ENCODE peak calls at places on chromosomes 12 and 14, in five cellular contexts. One of them, this sample, is unnamed. For H3K27me3, the result is how much of the 10 kb centered on the place peaks cover.

GRCh38 chr12:1605129-1606020 is 11.0 kb upstream of the FBXL14 start:
- DNase-seq in body of pancreas: peak
- DNase-seq in H7: peak
- DNase-seq in H9: peak
- DNase-seq in effector memory CD4-positive, alpha-beta T cell: peak
- DNase-seq in this sample: peak

GRCh38 chr14:96042218-96042930 is 3.2 kb downstream of the C14orf132 start:
- DNase-seq in body of pancreas: no peak
- DNase-seq in H7: no peak
- DNase-seq in H9: no peak
- DNase-seq in effector memory CD4-positive, alpha-beta T cell: no peak
- DNase-seq in this sample: peak

GRCh38 chr12:22682663-22683062 is 57.7 kb downstream of the ETNK1 start:
- DNase-seq in body of pancreas: no peak
- DNase-seq in H7: no peak
- DNase-seq in H9: no peak
- DNase-seq in effector memory CD4-positive, alpha-beta T cell: no peak
- DNase-seq in this sample: no peak

GRCh38 chr12:81644503-81644902 is 114.6 kb downstream of the PPFIA2 start:
- DNase-seq in body of pancreas: no peak
- DNase-seq in H7: no peak
- DNase-seq in H9: no peak
- DNase-seq in effector memory CD4-positive, alpha-beta T cell: no peak
- DNase-seq in this sample: peak

GRCh38 chr12:6635856-6636521 is at the start of gene LPAR5:
- DNase-seq in body of pancreas: no peak
- DNase-seq in H7: peak
- DNase-seq in H9: peak
- DNase-seq in effector memory CD4-positive, alpha-beta T cell: no peak
- DNase-seq in this sample: peak

GRCh38 chr12:50901685-50902113 is 50.6 kb upstream of the HIGD1C start:
- DNase-seq in body of pancreas: no peak
- DNase-seq in H7: no peak
- DNase-seq in H9: no peak
- DNase-seq in effector memory CD4-positive, alpha-beta T cell: no peak
- DNase-seq in this sample: no peak

GRCh38 chr14:61568572-61569011 is 126.7 kb upstream of the HIF1A start:
- DNase-seq in body of pancreas: peak
- DNase-seq in H7: peak
- DNase-seq in H9: peak
- DNase-seq in effector memory CD4-positive, alpha-beta T cell: peak
- DNase-seq in this sample: no peak

GRCh38 chr14:96817750-96818666 is 20.8 kb downstream of the VRK1 start:
- DNase-seq in body of pancreas: no peak
- DNase-seq in H7: no peak
- DNase-seq in H9: no peak
- DNase-seq in effector memory CD4-positive, alpha-beta T cell: no peak
- DNase-seq in this sample: no peak

GRCh38 chr12:16568873-16569272 is 37.1 kb downstream of the LMO3 start:
- DNase-seq in body of pancreas: no peak
- DNase-seq in H7: no peak
- DNase-seq in H9: no peak
- DNase-seq in effector memory CD4-positive, alpha-beta T cell: no peak
- DNase-seq in this sample: peak

GRCh38 chr12:53097564-53098353 is at the start of gene IGFBP6:
- DNase-seq in body of pancreas: peak
- DNase-seq in H7: peak
- DNase-seq in H9: peak
- DNase-seq in effector memory CD4-positive, alpha-beta T cell: peak
- DNase-seq in this sample: peak

GRCh38 chr14:97138801-97139200 is 341.6 kb downstream of the VRK1 start:
- DNase-seq in body of pancreas: no peak
- DNase-seq in H7: peak
- DNase-seq in H9: peak
- DNase-seq in effector memory CD4-positive, alpha-beta T cell: no peak
- DNase-seq in this sample: no peak

GRCh38 chr14:24982472-24983155 is 67.3 kb downstream of the STXBP6 start:
- DNase-seq in body of pancreas: no peak
- DNase-seq in H7: no peak
- DNase-seq in H9: no peak
- DNase-seq in effector memory CD4-positive, alpha-beta T cell: no peak
- DNase-seq in this sample: peak

GRCh38 chr12:14613718-14614117 is 46.0 kb upstream of the PLBD1 start:
- DNase-seq in body of pancreas: no peak
- DNase-seq in H7: no peak
- DNase-seq in H9: no peak
- DNase-seq in effector memory CD4-positive, alpha-beta T cell: no peak
- DNase-seq in this sample: no peak

GRCh38 chr12:3700861-3701260 is 52.0 kb downstream of the CRACR2A start:
- DNase-seq in body of pancreas: no peak
- DNase-seq in H7: no peak
- DNase-seq in H9: no peak
- DNase-seq in effector memory CD4-positive, alpha-beta T cell: no peak
- DNase-seq in this sample: peak

GRCh38 chr14:34539407-34540180 is at the start of gene EAPP:
- DNase-seq in body of pancreas: peak
- DNase-seq in H7: peak
- DNase-seq in H9: peak
- DNase-seq in effector memory CD4-positive, alpha-beta T cell: peak
- DNase-seq in this sample: peak

GRCh38 chr12:54370218-54370730 is 6.0 kb upstream of the GPR84 start:
- DNase-seq in body of pancreas: peak
- DNase-seq in H7: peak
- DNase-seq in H9: peak
- DNase-seq in effector memory CD4-positive, alpha-beta T cell: no peak
- DNase-seq in this sample: peak

GRCh38 chr14:61420326-61420725 is 98.9 kb downstream of the PRKCH start:
- DNase-seq in body of pancreas: no peak
- DNase-seq in H7: peak
- DNase-seq in H9: no peak
- DNase-seq in effector memory CD4-positive, alpha-beta T cell: peak
- DNase-seq in this sample: peak

GRCh38 chr12:69064734-69065413 is 131.9 kb upstream of the CPM start:
- DNase-seq in body of pancreas: no peak
- DNase-seq in H7: no peak
- DNase-seq in H9: no peak
- DNase-seq in effector memory CD4-positive, alpha-beta T cell: no peak
- DNase-seq in this sample: no peak

GRCh38 chr12:17456486-17456885 is 633.5 kb downstream of the RERGL start:
- DNase-seq in body of pancreas: no peak
- DNase-seq in H7: no peak
- DNase-seq in H9: no peak
- DNase-seq in effector memory CD4-positive, alpha-beta T cell: no peak
- DNase-seq in this sample: no peak

GRCh38 chr12:90801776-90802175 is 153.2 kb downstream of the CCER1 start:
- DNase-seq in body of pancreas: no peak
- DNase-seq in H7: no peak
- DNase-seq in H9: no peak
- DNase-seq in effector memory CD4-positive, alpha-beta T cell: no peak
- DNase-seq in this sample: peak

GRCh38 chr14:22334275-22334577 is 254.8 kb downstream of the DAD1 start:
- DNase-seq in body of pancreas: no peak
- DNase-seq in H7: no peak
- DNase-seq in H9: no peak
- DNase-seq in effector memory CD4-positive, alpha-beta T cell: no peak
- DNase-seq in this sample: no peak

GRCh38 chr12:14272954-14273910 is 92.2 kb upstream of the ATF7IP start:
- DNase-seq in body of pancreas: peak
- DNase-seq in H7: no peak
- DNase-seq in H9: no peak
- DNase-seq in effector memory CD4-positive, alpha-beta T cell: no peak
- DNase-seq in this sample: no peak

GRCh38 chr12:104485651-104486341 is 29.0 kb downstream of the CHST11 start:
- DNase-seq in body of pancreas: no peak
- DNase-seq in H7: no peak
- DNase-seq in H9: no peak
- DNase-seq in effector memory CD4-positive, alpha-beta T cell: peak
- DNase-seq in this sample: peak

GRCh38 chr12:108759914-108760313 is 28.6 kb upstream of the CORO1C start:
- DNase-seq in body of pancreas: no peak
- DNase-seq in H7: no peak
- DNase-seq in H9: no peak
- DNase-seq in effector memory CD4-positive, alpha-beta T cell: no peak
- DNase-seq in this sample: no peak

GRCh38 chr14:94707494-94707893 is 62.4 kb downstream of the GSC start:
- DNase-seq in body of pancreas: no peak
- DNase-seq in H7: peak
- DNase-seq in H9: peak
- DNase-seq in effector memory CD4-positive, alpha-beta T cell: no peak
- DNase-seq in this sample: no peak

GRCh38 chr14:36655963-36656768 is 5.5 kb upstream of the PAX9 start:
- DNase-seq in body of pancreas: peak
- DNase-seq in H7: peak
- DNase-seq in H9: peak
- DNase-seq in effector memory CD4-positive, alpha-beta T cell: no peak
- DNase-seq in this sample: peak

GRCh38 chr14:85852900-85853299 is 323.0 kb downstream of the FLRT2 start:
- DNase-seq in body of pancreas: no peak
- DNase-seq in H7: no peak
- DNase-seq in H9: no peak
- DNase-seq in effector memory CD4-positive, alpha-beta T cell: no peak
- DNase-seq in this sample: no peak

GRCh38 chr14:101369916-101370592 is 191.2 kb upstream of the DIO3 start:
- DNase-seq in body of pancreas: no peak
- DNase-seq in H7: peak
- DNase-seq in H9: no peak
- DNase-seq in effector memory CD4-positive, alpha-beta T cell: no peak
- DNase-seq in this sample: no peak

GRCh38 chr12:62512901-62513300 is 46.3 kb downstream of the MON2 start:
- DNase-seq in body of pancreas: no peak
- DNase-seq in H7: no peak
- DNase-seq in H9: peak
- DNase-seq in effector memory CD4-positive, alpha-beta T cell: no peak
- DNase-seq in this sample: no peak

GRCh38 chr12:42240131-42240750 is 2.2 kb upstream of the YAF2 start:
- DNase-seq in body of pancreas: no peak
- DNase-seq in H7: peak
- DNase-seq in H9: no peak
- DNase-seq in effector memory CD4-positive, alpha-beta T cell: no peak
- DNase-seq in this sample: no peak

GRCh38 chr12:42236017-42236416 is 2.0 kb downstream of the YAF2 start:
- DNase-seq in body of pancreas: no peak
- DNase-seq in H7: no peak
- DNase-seq in H9: no peak
- DNase-seq in effector memory CD4-positive, alpha-beta T cell: no peak
- DNase-seq in this sample: peak

GRCh38 chr12:42238240-42239140 is at the start of gene YAF2:
- DNase-seq in body of pancreas: peak
- DNase-seq in H7: peak
- DNase-seq in H9: peak
- DNase-seq in effector memory CD4-positive, alpha-beta T cell: peak
- DNase-seq in this sample: peak

GRCh38 chr12:42237052-42237852 is 796 bp downstream of the YAF2 start:
- DNase-seq in body of pancreas: peak
- DNase-seq in H7: peak
- DNase-seq in H9: peak
- DNase-seq in effector memory CD4-positive, alpha-beta T cell: peak
- DNase-seq in this sample: peak

GRCh38 chr12:42237853-42238239 is 202 bp downstream of the YAF2 start:
- DNase-seq in body of pancreas: no peak
- DNase-seq in H7: no peak
- DNase-seq in H9: no peak
- DNase-seq in effector memory CD4-positive, alpha-beta T cell: no peak
- DNase-seq in this sample: peak
- H3K27me3 ChIP-seq in body of pancreas: under half
- H3K27me3 ChIP-seq in H7: half or more
- H3K27me3 ChIP-seq in H9: half or more
- H3K27me3 ChIP-seq in effector memory CD4-positive, alpha-beta T cell: under half
- H3K27me3 ChIP-seq in this sample: under half

GRCh38 chr12:5438671-5439200 is 6.8 kb downstream of the NTF3 start:
- DNase-seq in body of pancreas: no peak
- DNase-seq in H7: no peak
- DNase-seq in H9: no peak
- DNase-seq in effector memory CD4-positive, alpha-beta T cell: no peak
- DNase-seq in this sample: peak

GRCh38 chr12:5439333-5439732 is 7.4 kb downstream of the NTF3 start:
- DNase-seq in body of pancreas: no peak
- DNase-seq in H7: no peak
- DNase-seq in H9: no peak
- DNase-seq in effector memory CD4-positive, alpha-beta T cell: no peak
- DNase-seq in this sample: no peak

GRCh38 chr12:5441497-5442236 is 9.8 kb downstream of the NTF3 start:
- DNase-seq in body of pancreas: peak
- DNase-seq in H7: no peak
- DNase-seq in H9: no peak
- DNase-seq in effector memory CD4-positive, alpha-beta T cell: no peak
- DNase-seq in this sample: peak

GRCh38 chr12:5440973-5441372 is 9.1 kb downstream of the NTF3 start:
- DNase-seq in body of pancreas: no peak
- DNase-seq in H7: no peak
- DNase-seq in H9: no peak
- DNase-seq in effector memory CD4-positive, alpha-beta T cell: no peak
- DNase-seq in this sample: no peak

GRCh38 chr12:5439788-5440300 is 7.9 kb downstream of the NTF3 start:
- DNase-seq in body of pancreas: no peak
- DNase-seq in H7: no peak
- DNase-seq in H9: no peak
- DNase-seq in effector memory CD4-positive, alpha-beta T cell: no peak
- DNase-seq in this sample: no peak
- H3K27me3 ChIP-seq in body of pancreas: under half
- H3K27me3 ChIP-seq in H7: under half
- H3K27me3 ChIP-seq in H9: under half
- H3K27me3 ChIP-seq in effector memory CD4-positive, alpha-beta T cell: under half
- H3K27me3 ChIP-seq in this sample: under half

DNA sequence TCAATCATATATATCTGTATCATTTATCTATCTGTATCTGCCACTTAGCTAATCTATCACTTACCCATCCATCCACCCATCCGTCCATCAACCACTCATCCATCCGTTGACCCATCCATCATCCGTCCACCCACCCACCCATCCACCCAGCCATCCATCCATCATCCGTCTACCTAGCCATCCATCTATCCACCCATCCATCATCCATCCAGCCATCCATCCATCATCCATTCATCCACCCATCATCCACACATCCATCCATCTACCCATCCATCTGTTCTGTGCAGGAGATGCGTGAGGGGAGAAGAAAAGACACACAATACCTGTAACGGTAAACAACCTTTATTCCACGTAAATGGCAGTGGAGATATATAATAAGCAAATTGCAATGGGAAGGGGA is 20.2 kb downstream of the NOC4L start:
- DNase-seq in body of pancreas: no peak
- DNase-seq in H7: no peak
- DNase-seq in H9: no peak
- DNase-seq in effector memory CD4-positive, alpha-beta T cell: no peak
- DNase-seq in this sample: no peak
- H3K27me3 ChIP-seq in body of pancreas: under half
- H3K27me3 ChIP-seq in H7: under half
- H3K27me3 ChIP-seq in H9: under half
- H3K27me3 ChIP-seq in effector memory CD4-positive, alpha-beta T cell: under half
- H3K27me3 ChIP-seq in this sample: under half

GRCh38 chr12:65742481-65742971 is 81.8 kb upstream of the HMGA2 start:
- DNase-seq in body of pancreas: no peak
- DNase-seq in H7: no peak
- DNase-seq in H9: no peak
- DNase-seq in effector memory CD4-positive, alpha-beta T cell: no peak
- DNase-seq in this sample: peak

GRCh38 chr12:65747338-65747737 is 76.9 kb upstream of the HMGA2 start:
- DNase-seq in body of pancreas: no peak
- DNase-seq in H7: no peak
- DNase-seq in H9: no peak
- DNase-seq in effector memory CD4-positive, alpha-beta T cell: no peak
- DNase-seq in this sample: no peak

GRCh38 chr12:65748332-65748731 is 76.0 kb upstream of the HMGA2 start:
- DNase-seq in body of pancreas: no peak
- DNase-seq in H7: no peak
- DNase-seq in H9: no peak
- DNase-seq in effector memory CD4-positive, alpha-beta T cell: no peak
- DNase-seq in this sample: no peak
- H3K27me3 ChIP-seq in body of pancreas: under half
- H3K27me3 ChIP-seq in H7: under half
- H3K27me3 ChIP-seq in H9: under half
- H3K27me3 ChIP-seq in effector memory CD4-positive, alpha-beta T cell: under half
- H3K27me3 ChIP-seq in this sample: under half